ENCODE peak calls at places on chromosomes 1 and 21, in five cellular contexts. P is fibroblast of the aortic adventitia, G is skeletal muscle cell, J is T-helper 1 cell, H is SW 1271. W is an unnamed sample.

GRCh38 chr21:38631171-38631570 is 132.9 kb upstream of the ERG start:
- DNase-seq in J (no peak), G (peak), P (peak), H (no peak), W (no peak)

GRCh38 chr1:183585038-183585437 is 5.2 kb downstream of the NCF2 start:
- DNase-seq in P (no peak), G (no peak), J (no peak), H (no peak), W (no peak)

GRCh38 chr1:198627436-198628063 is 11.3 kb upstream of the PTPRC start:
- DNase-seq in H (no peak), J (peak), P (peak), G (no peak), W (no peak)

GRCh38 chr1:49765034-49765433 is 258.7 kb downstream of the AGBL4 start:
- DNase-seq in P (no peak), J (no peak), H (no peak), G (no peak), W (no peak)

GRCh38 chr1:222653178-222653827 is 35.4 kb downstream of the MIA3 start:
- DNase-seq in H (no peak), G (no peak), J (peak), P (no peak), W (no peak)

GRCh38 chr1:202579806-202580205 is 130.4 kb downstream of the SYT2 start:
- DNase-seq in J (no peak), G (peak), P (peak), H (no peak), W (no peak)

GRCh38 chr1:91751281-91751680 is 134.7 kb downstream of the TGFBR3 start:
- DNase-seq in G (peak), P (peak), J (no peak), H (no peak), W (no peak)

GRCh38 chr1:46687910-46688509 is 16.4 kb downstream of the TEX38 start:
- DNase-seq in G (no peak), H (no peak), J (no peak), P (no peak), W (no peak)

GRCh38 chr1:99935534-99935933 is 34.3 kb upstream of the SLC35A3 start:
- DNase-seq in G (no peak), J (no peak), P (no peak), H (no peak), W (no peak)

GRCh38 chr1:184296466-184297243 is 90.2 kb upstream of the C1orf21 start:
- DNase-seq in J (no peak), G (peak), P (peak), H (no peak), W (peak)

GRCh38 chr1:180215856-180216625 is 14.0 kb upstream of the LHX4 start:
- DNase-seq in P (no peak), G (no peak), J (no peak), H (no peak), W (peak)

GRCh38 chr1:62906428-62906886 is 122.5 kb downstream of the ATG4C start:
- DNase-seq in H (no peak), P (peak), J (no peak), G (no peak), W (no peak)

GRCh38 chr1:214427871-214428277 is 123.5 kb downstream of the PTPN14 start:
- DNase-seq in G (peak), H (peak), P (peak), J (peak), W (no peak)

W was measured in dorsolateral prefrontal cortex.